ENCODE peak calls at places on chromosomes 7 and 10, in ten cellular contexts. P is PC-3; O is HL-60; V is GM23338; E is CD4-positive, alpha-beta memory T cell; G is Panc1; B is transverse colon; N is upper lobe of left lung; Y is heart left ventricle; C is CD4-positive, alpha-beta T cell. T is an unnamed sample.
A peak's percentile ranks its signal among the peaks of the same experiment; 100 is the strongest.

GRCh38 chr7:101905203-101905865 is 87.9 kb downstream of the CUX1 start:
- DNase-seq in V (no peak), E (no peak), O (no peak), B (no peak), G (no peak), P (no peak), N (no peak), Y (no peak), C (no peak), T (no peak)

GRCh38 chr10:126571203-126571602 is 99.3 kb downstream of the C10orf90 start:
- DNase-seq in C (no peak), E (no peak), B (no peak), Y (no peak), N (peak; percentile 24), V (peak; percentile 65), O (no peak), G (no peak), P (peak; percentile 28), T (no peak)

GRCh38 chr7:130910949-130911944 is 177.2 kb upstream of the KLF14 start:
- DNase-seq in P (peak; percentile 55), G (peak; percentile 76), C (no peak), V (peak; percentile 76), O (no peak), N (no peak), E (no peak), B (no peak), Y (no peak), T (no peak)

GRCh38 chr7:117809958-117810357 is 63.3 kb downstream of the CTTNBP2 start:
- DNase-seq in B (no peak), V (peak; percentile 51), E (no peak), N (no peak), G (no peak), O (no peak), C (no peak), P (no peak), Y (no peak), T (no peak)

GRCh38 chr7:135697276-135698049 is 30.5 kb downstream of the SLC13A4 start:
- DNase-seq in Y (no peak), O (no peak), E (no peak), C (no peak), B (no peak), V (no peak), P (no peak), N (no peak), G (no peak), T (no peak)

GRCh38 chr7:46150721-46151120 is 229.6 kb upstream of the IGFBP3 start:
- DNase-seq in V (no peak), B (no peak), G (no peak), C (no peak), E (no peak), N (no peak), O (no peak), P (no peak), Y (no peak), T (no peak)

GRCh38 chr7:23196306-23196705 is 14.5 kb downstream of the NUP42 start:
- DNase-seq in P (no peak), Y (no peak), C (no peak), V (no peak), B (no peak), N (no peak), O (no peak), G (no peak), E (no peak), T (no peak)

GRCh38 chr7:8184241-8184640 is 77.7 kb downstream of the ICA1 start:
- DNase-seq in O (no peak), B (no peak), Y (no peak), C (no peak), E (no peak), N (no peak), G (no peak), P (no peak), V (no peak), T (no peak)

GRCh38 chr7:142250705-142251104 is 7.2 kb downstream of the PRSS58 start:
- DNase-seq in E (no peak), P (no peak), N (no peak), Y (no peak), V (peak; percentile 68), C (no peak), B (no peak), G (no peak), O (no peak), T (no peak)

GRCh38 chr10:132111871-132112341 is 46.2 kb downstream of the JAKMIP3 start:
- DNase-seq in E (no peak), B (no peak), O (no peak), C (no peak), Y (peak; percentile 59), G (no peak), N (no peak), V (no peak), P (no peak), T (no peak)

GRCh38 chr10:120824864-120825263 is 26.3 kb upstream of the WDR11 start:
- DNase-seq in P (peak; percentile 65), B (peak; percentile 13), V (peak; percentile 92), Y (no peak), N (no peak), E (no peak), O (no peak), C (no peak), G (peak; percentile 8), T (peak; percentile 2)

GRCh38 chr7:131563918-131564317 is 7.5 kb upstream of the PODXL start:
- DNase-seq in E (no peak), O (no peak), C (no peak), P (no peak), G (no peak), Y (no peak), V (no peak), B (no peak), N (no peak), T (no peak)

GRCh38 chr7:55307123-55307916 is 57.8 kb upstream of the LANCL2 start:
- DNase-seq in P (no peak), V (peak; percentile 51), E (no peak), Y (no peak), C (no peak), N (no peak), B (no peak), O (peak; percentile 1), G (no peak), T (no peak)

GRCh38 chr10:26216577-26216948 is at the start of gene GAD2:
- DNase-seq in V (peak; percentile 40), O (no peak), N (peak; percentile 73), P (no peak), C (no peak), Y (no peak), E (no peak), G (no peak), B (no peak), T (no peak)

DNA sequence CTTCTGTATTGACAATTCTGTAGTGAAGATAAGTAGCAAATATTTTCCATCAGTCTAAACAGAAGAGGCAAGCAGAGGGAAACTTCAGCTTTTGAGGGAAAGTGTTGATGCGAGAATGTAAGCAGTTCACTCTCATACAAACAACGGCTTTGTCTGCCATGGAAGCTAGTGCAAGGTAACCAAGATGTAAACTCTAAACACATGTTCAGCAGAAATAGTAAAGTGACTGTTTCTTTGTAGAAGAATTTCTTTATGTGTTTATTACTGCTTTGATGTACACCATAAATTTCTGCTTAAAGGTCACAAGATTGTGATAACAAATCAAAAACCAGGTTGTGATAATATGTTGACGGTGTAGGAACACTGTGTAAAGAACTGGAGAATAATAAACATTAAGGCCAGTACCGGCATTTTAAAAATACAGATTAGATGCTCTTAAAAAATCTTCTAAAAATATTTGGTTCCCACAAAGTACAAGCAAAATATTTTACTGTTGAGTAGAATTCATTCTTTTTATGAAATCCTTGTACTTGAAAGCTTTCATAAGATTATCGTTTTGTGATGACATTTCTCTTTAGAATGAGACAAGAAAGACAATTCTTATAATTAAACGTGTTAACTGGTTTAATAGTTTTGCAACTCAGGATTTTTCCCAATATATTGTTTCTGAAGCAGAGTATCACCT is 34.2 kb downstream of the SEMA3C start:
- DNase-seq in C (no peak), O (no peak), E (no peak), G (no peak), B (no peak), V (no peak), Y (no peak), P (no peak), N (no peak), T (no peak)
- H3K27ac ChIP-seq in C (no peak overlapping the region), O (no peak overlapping the region), E (no peak overlapping the region), G (peak overlapping the region; percentile 92), B (peak overlapping the region; percentile 49), V (no peak overlapping the region), Y (peak overlapping the region; percentile 77), P (peak overlapping the region; percentile 58), N (no peak overlapping the region), T (peak overlapping the region; percentile 17)

GRCh38 chr7:108135446-108136190 is 5.5 kb upstream of the LAMB4 start:
- DNase-seq in C (no peak), N (no peak), O (peak; percentile 84), G (no peak), B (no peak), E (no peak), P (no peak), Y (no peak), V (no peak), T (no peak)
- H3K27ac ChIP-seq in C (no peak overlapping the region), N (no peak overlapping the region), O (peak overlapping the region; percentile 90), G (no peak overlapping the region), B (no peak overlapping the region), E (no peak overlapping the region), P (no peak overlapping the region), Y (no peak overlapping the region), V (no peak overlapping the region), T (no peak overlapping the region)

GRCh38 chr10:128017825-128018224 is 108.4 kb downstream of the MKI67 start:
- DNase-seq in O (no peak), Y (no peak), V (no peak), P (no peak), C (no peak), N (peak; percentile 41), G (no peak), B (no peak), E (no peak), T (no peak)
- H3K27ac ChIP-seq in O (no peak overlapping the region), Y (no peak overlapping the region), V (no peak overlapping the region), P (no peak overlapping the region), C (no peak overlapping the region), N (no peak overlapping the region), G (no peak overlapping the region), B (no peak overlapping the region), E (no peak overlapping the region), T (no peak overlapping the region)

GRCh38 chr10:118308664-118309063 is 33.5 kb downstream of the FAM204A start:
- DNase-seq in V (peak; percentile 39), Y (no peak), P (no peak), C (no peak), G (no peak), B (no peak), N (no peak), E (no peak), O (no peak), T (no peak)
- H3K27ac ChIP-seq in V (no peak overlapping the region), Y (no peak overlapping the region), P (no peak overlapping the region), C (no peak overlapping the region), G (no peak overlapping the region), B (no peak overlapping the region), N (no peak overlapping the region), E (no peak overlapping the region), O (no peak overlapping the region), T (no peak overlapping the region)

GRCh38 chr7:151225948-151226510 is 976 bp downstream of the ABCF2 start:
- DNase-seq in O (peak; percentile 56), V (no peak), P (peak; percentile 1), B (no peak), C (no peak), E (no peak), G (no peak), Y (no peak), N (no peak), T (no peak)
- H3K27ac ChIP-seq in O (no peak overlapping the region), V (no peak overlapping the region), P (no peak overlapping the region), B (peak overlapping the region; percentile 87), C (no peak overlapping the region), E (peak overlapping the region; percentile 83), G (peak overlapping the region; percentile 83), Y (no peak overlapping the region), N (no peak overlapping the region), T (no peak overlapping the region)

T was measured in SK-N-MC.